ENCODE peak calls at places on chromosomes 12 and 14, in six cellular contexts. G, M, P, Q, N and D are unnamed samples.

GRCh38 chr12:9669534-9669933 is at the start of gene CLEC2D:
- DNase-seq in N (no peak), G (no peak), M (no peak), P (no peak), Q (peak), D (no peak)

GRCh38 chr14:61558271-61558670 is 137.0 kb upstream of the HIF1A start:
- DNase-seq in M (no peak), P (peak), G (no peak), N (no peak), Q (no peak), D (no peak)

GRCh38 chr12:132173135-132174014 is 29.1 kb downstream of the NOC4L start:
- DNase-seq in M (no peak), G (no peak), P (no peak), N (no peak), Q (no peak), D (no peak)

GRCh38 chr14:105419305-105420091 is at the start of gene MTA1:
- DNase-seq in Q (peak), P (peak), N (peak), G (peak), M (peak), D (no peak)

GRCh38 chr14:95452176-95452889 is 64.1 kb downstream of the SYNE3 start:
- DNase-seq in G (peak), P (no peak), Q (no peak), M (no peak), N (no peak), D (peak)

GRCh38 chr14:93476305-93476704 is 45.6 kb downstream of the UNC79 start:
- DNase-seq in N (no peak), M (no peak), G (no peak), P (no peak), Q (no peak), D (no peak)

GRCh38 chr12:126784328-126784921 is 1482.5 kb upstream of the TMEM132C start:
- DNase-seq in P (no peak), N (no peak), M (peak), Q (no peak), G (peak), D (no peak)

GRCh38 chr12:62724947-62725447 is 210.0 kb downstream of the PPM1H start:
- DNase-seq in G (peak), M (no peak), Q (no peak), P (no peak), N (no peak), D (no peak)

GRCh38 chr12:111775205-111776193 is 8.8 kb downstream of the ALDH2 start:
- DNase-seq in M (peak), G (peak), N (no peak), Q (peak), P (peak), D (no peak)

GRCh38 chr14:74612346-74613021 is 447 bp upstream of the LTBP2 start:
- DNase-seq in G (peak), N (peak), Q (peak), M (peak), P (peak), D (peak)
- TF ChIP-seq CTCF in G (peak), N (peak), Q (peak), M (peak), P (no peak), D (peak)

DNA sequence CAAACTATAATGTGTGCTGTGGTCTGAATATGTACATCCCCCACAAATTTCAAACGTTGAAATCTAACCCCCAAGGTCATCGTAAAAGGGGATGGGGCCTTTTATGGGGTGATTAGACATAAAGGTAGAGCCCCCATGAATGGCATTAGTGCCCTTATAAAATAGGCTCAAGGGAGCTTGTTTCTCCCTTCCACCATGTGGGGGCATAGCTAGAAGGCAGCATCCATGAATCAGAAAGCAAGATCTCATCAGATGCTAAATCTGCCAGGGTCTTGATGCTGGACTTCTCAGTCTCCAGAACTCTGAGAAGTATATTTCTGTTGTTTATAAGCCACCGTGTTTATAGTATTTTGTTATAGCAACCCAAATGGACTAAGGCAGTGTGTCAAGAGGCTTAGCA is 33.4 kb upstream of the IGF1 start:
- DNase-seq in N (no peak), Q (no peak), M (no peak), G (no peak), P (no peak), D (no peak)
- TF ChIP-seq CTCF in N (no peak), Q (no peak), M (no peak), G (no peak), P (no peak), D (no peak)

DNA sequence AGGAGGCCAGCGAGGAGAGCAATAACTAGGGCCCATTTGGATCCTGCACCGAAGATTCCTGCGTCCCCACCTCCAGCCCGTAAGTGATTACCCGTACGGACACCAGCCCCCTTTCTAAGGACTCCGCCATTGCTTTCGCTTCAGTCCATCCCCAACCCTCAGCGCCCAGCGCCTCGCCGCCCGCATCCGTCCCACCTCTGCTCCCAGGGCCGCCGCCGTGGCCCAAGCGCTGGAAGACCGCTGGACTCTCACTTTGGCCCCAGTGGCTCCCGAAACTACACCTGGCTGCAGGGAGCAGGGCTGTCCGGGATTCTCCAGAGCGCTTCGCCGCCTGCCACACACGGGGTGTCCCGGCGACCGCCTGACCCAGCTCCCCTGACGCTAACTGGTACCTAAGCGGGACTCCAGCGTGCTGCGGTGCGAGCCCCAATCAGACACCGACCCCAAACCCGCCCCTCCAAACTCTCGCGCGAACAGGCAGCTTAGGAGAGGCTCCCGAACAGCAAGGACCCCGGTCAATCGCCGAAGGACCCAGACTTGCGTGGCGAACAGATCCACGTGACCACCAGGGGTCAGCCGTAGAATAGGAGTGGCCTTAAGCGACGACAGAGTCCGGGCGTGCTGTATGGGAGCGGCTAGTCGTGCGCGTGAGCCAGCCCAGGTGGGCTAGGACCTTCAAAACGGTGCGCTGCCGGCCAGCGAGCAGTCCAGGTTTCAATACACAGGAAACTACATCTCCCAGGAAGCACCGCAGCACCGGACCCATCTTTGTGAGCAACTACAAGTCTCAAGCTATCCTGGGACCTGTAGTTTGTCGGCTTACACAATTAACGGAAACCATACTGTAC is at the start of gene CNPY2:
- DNase-seq in N (peak), M (peak), G (peak), Q (peak), P (peak), D (peak)
- TF ChIP-seq CTCF in N (no peak), M (no peak), G (peak), Q (peak), P (no peak), D (peak)

GRCh38 chr12:52667509-52667908 is 12.7 kb downstream of the KRT1 start:
- DNase-seq in N (no peak), Q (no peak), P (no peak), M (no peak), G (peak), D (no peak)
- TF ChIP-seq CTCF in N (no peak), Q (no peak), P (no peak), M (no peak), G (peak), D (no peak)

DNA sequence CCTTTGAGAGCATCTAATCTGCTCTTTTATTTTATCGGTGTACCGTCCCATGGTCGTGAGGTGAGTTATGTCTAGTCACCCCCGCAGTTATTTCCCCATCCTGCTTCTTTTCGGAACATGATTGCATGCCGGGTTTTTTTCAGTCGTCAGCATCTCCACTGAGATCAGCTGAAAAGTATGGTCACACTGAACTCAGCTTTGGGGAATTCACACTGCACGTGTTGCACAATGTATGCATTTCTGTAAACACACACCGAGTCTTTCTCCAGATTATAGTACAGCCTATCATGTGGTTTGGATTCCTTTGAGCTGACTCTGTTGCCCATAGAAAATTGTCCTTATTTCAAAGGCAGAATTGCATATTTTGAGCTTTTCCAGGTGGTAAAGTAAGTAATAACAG is 24.6 kb downstream of the PLXNC1 start:
- DNase-seq in P (no peak), G (no peak), N (no peak), Q (no peak), M (no peak), D (no peak)
- TF ChIP-seq CTCF in P (no peak), G (no peak), N (no peak), Q (no peak), M (no peak), D (no peak)

GRCh38 chr12:121921106-121921505 is 2.7 kb downstream of the CFAP251 start:
- DNase-seq in N (no peak), P (no peak), Q (no peak), G (no peak), M (no peak), D (no peak)

GRCh38 chr12:121917950-121918678 is at the start of gene CFAP251:
- DNase-seq in P (peak), G (no peak), Q (peak), N (peak), M (peak), D (peak)

GRCh38 chr12:121915841-121916321 is 2.5 kb upstream of the CFAP251 start:
- DNase-seq in P (no peak), Q (no peak), M (no peak), N (no peak), G (no peak), D (no peak)

GRCh38 chr12:121918679-121919038 is 267 bp downstream of the CFAP251 start:
- DNase-seq in N (no peak), G (no peak), P (no peak), Q (no peak), M (no peak), D (no peak)

GRCh38 chr12:121916719-121917118 is 1.7 kb upstream of the CFAP251 start:
- DNase-seq in P (no peak), G (no peak), M (peak), Q (no peak), N (no peak), D (peak)
- TF ChIP-seq CTCF in P (no peak), G (no peak), M (peak), Q (peak), N (no peak), D (no peak)

DNA sequence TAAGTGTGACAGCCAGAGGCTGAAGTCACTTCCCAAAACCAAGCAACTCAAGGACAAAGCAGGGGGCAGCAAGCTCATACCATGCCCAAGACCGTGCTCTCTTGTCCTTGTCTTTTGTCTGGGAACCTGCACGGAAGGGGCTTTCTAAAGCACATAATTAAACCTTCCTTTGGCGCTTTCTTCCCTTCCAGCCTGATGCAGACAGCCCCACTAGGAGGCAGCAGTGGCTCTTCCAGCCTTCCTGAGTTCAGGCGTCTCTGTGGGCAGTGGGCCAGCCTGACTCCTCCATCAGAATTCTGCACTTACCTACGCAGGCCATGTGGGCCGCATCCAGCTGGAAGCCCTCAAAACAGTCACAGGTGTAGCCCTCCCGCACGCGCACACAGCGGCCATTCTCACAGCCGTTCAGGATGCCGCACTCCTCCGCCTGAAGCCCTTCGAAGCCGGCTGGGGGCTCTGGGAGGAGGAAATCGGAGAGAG is 7.6 kb downstream of the ISCA2 start:
- DNase-seq in P (peak), N (no peak), M (peak), G (peak), Q (no peak), D (peak)
- TF ChIP-seq CTCF in P (no peak), N (no peak), M (peak), G (peak), Q (peak), D (peak)

DNA sequence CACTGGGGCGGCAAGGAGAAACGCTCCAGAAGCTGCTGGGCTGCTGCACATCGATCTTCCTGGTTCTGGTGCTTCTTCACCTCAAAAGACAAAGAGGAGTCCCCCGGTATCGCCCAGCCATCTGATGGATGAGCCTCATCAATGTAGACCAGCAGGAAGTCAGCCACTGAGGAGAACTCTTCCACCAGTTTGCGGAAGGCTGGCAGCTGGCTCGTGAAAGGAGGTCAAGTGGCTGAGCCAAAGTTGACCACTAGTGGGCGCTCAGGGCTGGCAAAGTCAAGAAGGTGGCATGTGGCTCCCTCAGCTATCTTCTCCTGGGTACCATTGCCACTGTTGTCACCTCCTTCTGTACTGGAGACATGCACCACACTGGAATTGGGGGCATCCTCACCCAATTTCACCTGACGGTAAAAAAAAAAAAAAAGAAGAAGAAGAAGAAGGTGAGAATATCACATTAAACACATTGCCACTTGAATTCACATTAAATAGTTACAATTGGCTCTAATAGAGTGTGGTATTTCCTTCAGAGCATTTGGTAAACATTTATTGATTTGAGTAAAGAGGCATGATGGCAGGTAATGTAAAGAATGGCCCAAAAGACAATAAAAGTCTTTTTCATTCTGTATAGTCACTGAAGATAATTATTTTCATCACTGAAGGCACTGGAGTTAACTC is 8.3 kb downstream of the DIO2 start:
- DNase-seq in P (no peak), N (no peak), G (peak), M (peak), Q (peak), D (peak)
- TF ChIP-seq CTCF in P (no peak), N (no peak), G (peak), M (peak), Q (peak), D (peak)

DNA sequence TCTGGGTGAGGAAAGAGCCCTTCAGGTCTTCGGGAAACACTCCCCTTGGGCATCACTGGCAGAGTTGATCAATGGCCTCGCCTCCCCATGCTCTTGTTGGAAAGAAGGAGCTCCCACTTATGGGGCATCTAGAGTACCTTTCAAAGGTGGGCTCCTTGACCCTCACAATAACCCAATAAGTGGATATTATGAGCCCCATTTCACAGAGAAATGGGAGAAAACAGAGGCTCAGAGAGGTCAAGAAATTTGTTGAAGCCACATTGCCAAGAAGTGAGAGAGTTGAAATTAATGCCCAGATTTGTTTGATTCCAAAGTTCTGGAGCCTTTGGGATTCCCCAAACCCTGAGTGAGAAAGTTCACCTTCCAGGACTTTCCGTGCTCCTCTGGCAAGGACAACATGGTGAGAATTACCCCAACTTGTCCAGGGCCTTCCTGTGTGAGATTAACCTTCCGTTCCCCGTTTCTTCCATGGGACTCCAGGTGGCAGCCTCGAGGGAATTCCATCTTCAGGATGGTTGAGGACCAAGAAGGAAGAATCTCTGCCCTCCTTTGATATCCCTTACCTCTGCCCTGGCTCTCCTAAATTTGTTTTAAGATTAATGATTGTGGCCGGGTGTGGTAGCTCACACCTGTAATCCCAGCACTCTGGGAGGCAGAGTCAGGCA is 7.5 kb upstream of the CHD4 start:
- DNase-seq in G (no peak), P (no peak), M (no peak), N (no peak), Q (no peak), D (no peak)
- TF ChIP-seq CTCF in G (no peak), P (no peak), M (no peak), N (no peak), Q (no peak), D (no peak)